ENCODE peak calls at places on chromosomes 13 and 19, in seven cellular contexts. K, H, O, C, X, Y and J are unnamed samples.

GRCh38 chr19:42066075-42066754 is 3.8 kb downstream of the GRIK5 start:
- DNase-seq in K (no peak), H (no peak), O (peak), C (no peak), X (peak), Y (no peak), J (no peak)

GRCh38 chr13:93740334-93740733 is 513.7 kb downstream of the GPC6 start:
- DNase-seq in K (no peak), H (no peak), O (no peak), C (no peak), X (peak), Y (no peak), J (no peak)

GRCh38 chr19:46886546-46887239 is 25.9 kb downstream of the ARHGAP35 start:
- DNase-seq in K (no peak), H (no peak), O (peak), C (peak), X (no peak), Y (peak), J (no peak)

GRCh38 chr13:77874406-77874805 is 44.2 kb downstream of the EDNRB start:
- DNase-seq in K (no peak), H (no peak), O (no peak), C (no peak), X (no peak), Y (peak), J (no peak)

GRCh38 chr19:1675633-1676350 is 23.4 kb upstream of the TCF3 start:
- DNase-seq in K (peak), H (no peak), O (no peak), C (no peak), X (no peak), Y (no peak), J (no peak)

GRCh38 chr19:58475714-58476497 is at the start of gene ZNF446:
- DNase-seq in K (peak), H (peak), O (peak), C (peak), X (peak), Y (peak), J (peak)

GRCh38 chr19:33686687-33687541 is 65.2 kb downstream of the CHST8 start:
- DNase-seq in K (no peak), H (no peak), O (no peak), C (no peak), X (no peak), Y (no peak), J (no peak)

GRCh38 chr13:113588394-113589111 is 4.0 kb downstream of the TFDP1 start:
- DNase-seq in K (no peak), H (no peak), O (no peak), C (peak), X (no peak), Y (no peak), J (no peak)

GRCh38 chr13:77316430-77316829 is 10.5 kb downstream of the MYCBP2 start:
- DNase-seq in K (no peak), H (no peak), O (no peak), C (no peak), X (no peak), Y (no peak), J (no peak)

GRCh38 chr19:1250374-1251232 is 2.2 kb downstream of the MIDN start:
- DNase-seq in K (peak), H (no peak), O (peak), C (no peak), X (peak), Y (peak), J (peak)

GRCh38 chr13:36841411-36841810 is 22.4 kb downstream of the RFXAP start:
- DNase-seq in K (no peak), H (no peak), O (no peak), C (no peak), X (peak), Y (no peak), J (no peak)

GRCh38 chr13:35349673-35350278 is 126.7 kb downstream of the MAB21L1 start:
- DNase-seq in K (no peak), H (no peak), O (no peak), C (peak), X (no peak), Y (no peak), J (no peak)

GRCh38 chr13:29902632-29903305 is 52.4 kb upstream of the UBL3 start:
- DNase-seq in K (no peak), H (no peak), O (no peak), C (no peak), X (no peak), Y (no peak), J (no peak)

GRCh38 chr19:44512326-44513298 is 12.3 kb upstream of the ZNF180 start:
- DNase-seq in K (peak), H (peak), O (peak), C (no peak), X (no peak), Y (peak), J (peak)

GRCh38 chr13:62113145-62113544 is 697.5 kb upstream of the PCDH20 start:
- DNase-seq in K (no peak), H (no peak), O (no peak), C (no peak), X (no peak), Y (no peak), J (no peak)

GRCh38 chr19:44635581-44636438 is 7.9 kb upstream of the PVR start:
- DNase-seq in K (no peak), H (no peak), O (peak), C (no peak), X (no peak), Y (peak), J (peak)

GRCh38 chr19:48615145-48616040 is 517 bp upstream of the FAM83E start:
- DNase-seq in K (no peak), H (no peak), O (no peak), C (no peak), X (no peak), Y (no peak), J (no peak)

GRCh38 chr19:17677002-17677401 is 11.2 kb downstream of the UNC13A start:
- DNase-seq in K (no peak), H (no peak), O (no peak), C (no peak), X (no peak), Y (no peak), J (no peak)

GRCh38 chr13:58597552-58597951 is 966.0 kb downstream of the PCDH17 start:
- DNase-seq in K (no peak), H (no peak), O (no peak), C (no peak), X (no peak), Y (no peak), J (no peak)